ENCODE peak calls at places on chromosome 13, in ten cellular contexts. U is heart right ventricle, M is fibroblast of lung, R is cardiac muscle cell, V is GM23248, Y is AG04450, C is dorsolateral prefrontal cortex, L is aorta, H is stomach, K is Peyer's patch. N is an unnamed sample. For H3K27me3, the result is how much of the 10 kb centered on the place peaks cover.

GRCh38 chr13:51585696-51586095 is 1.4 kb downstream of the WDFY2 start:
- DNase-seq in R (no peak), L (no peak), K (no peak), M (peak), H (no peak), V (peak), Y (no peak), C (no peak), U (no peak), N (no peak)

GRCh38 chr13:92224825-92225224 is 826.4 kb downstream of the GPC5 start:
- DNase-seq in K (no peak), Y (no peak), C (no peak), U (no peak), V (no peak), R (no peak), L (no peak), M (no peak), H (no peak), N (no peak)

GRCh38 chr13:65090191-65090590 is 2139.9 kb downstream of the PCDH9 start:
- DNase-seq in V (no peak), Y (no peak), R (no peak), U (no peak), M (peak), L (no peak), H (no peak), C (no peak), K (no peak), N (no peak)

GRCh38 chr13:59776924-59777690 is 386.6 kb downstream of the DIAPH3 start:
- DNase-seq in U (no peak), L (no peak), Y (peak), R (no peak), M (peak), H (no peak), K (no peak), V (peak), C (no peak), N (no peak)

GRCh38 chr13:76725211-76725610 is 161.0 kb downstream of the KCTD12 start:
- DNase-seq in L (no peak), K (no peak), C (no peak), V (peak), H (no peak), R (no peak), M (peak), Y (no peak), U (no peak), N (no peak)

GRCh38 chr13:48258002-48258401 is 25.0 kb downstream of the ITM2B start:
- DNase-seq in C (no peak), L (no peak), K (no peak), Y (no peak), H (no peak), M (no peak), R (no peak), U (no peak), V (no peak), N (no peak)

GRCh38 chr13:45511310-45512147 is 46.8 kb downstream of the COG3 start:
- DNase-seq in K (no peak), V (peak), M (peak), H (no peak), C (no peak), L (no peak), Y (peak), U (peak), R (peak), N (no peak)

GRCh38 chr13:20633802-20634201 is 66.8 kb downstream of the IFT88 start:
- DNase-seq in V (no peak), C (no peak), M (no peak), K (no peak), R (no peak), L (no peak), H (no peak), U (no peak), Y (no peak), N (no peak)

GRCh38 chr13:73310366-73310765 is 251.6 kb downstream of the KLF5 start:
- DNase-seq in Y (no peak), R (no peak), C (no peak), M (no peak), L (no peak), K (no peak), U (no peak), V (no peak), H (no peak), N (no peak)

GRCh38 chr13:103282571-103283450 is 216.6 kb upstream of the SLC10A2 start:
- DNase-seq in C (no peak), K (no peak), R (peak), M (peak), Y (peak), V (peak), H (no peak), L (no peak), U (no peak), N (peak)

GRCh38 chr13:73451120-73452029 is 392.6 kb downstream of the KLF5 start:
- DNase-seq in L (no peak), H (no peak), V (no peak), C (no peak), Y (no peak), K (no peak), R (no peak), U (no peak), M (no peak), N (no peak)

GRCh38 chr13:35876601-35877000 is 254.6 kb downstream of the DCLK1 start:
- DNase-seq in K (no peak), R (no peak), U (no peak), M (peak), Y (no peak), H (no peak), V (peak), C (no peak), L (no peak), N (no peak)

GRCh38 chr13:21364357-21364756 is 94.7 kb downstream of the ZDHHC20 start:
- DNase-seq in V (no peak), U (no peak), C (no peak), K (no peak), L (no peak), Y (no peak), M (no peak), H (no peak), R (no peak), N (no peak)

GRCh38 chr13:112803422-112803821 is 113.6 kb downstream of the ATP11A start:
- DNase-seq in L (no peak), M (no peak), H (no peak), R (no peak), C (no peak), K (no peak), Y (no peak), V (no peak), U (no peak), N (no peak)

GRCh38 chr13:58804832-58805231 is 1173.3 kb downstream of the PCDH17 start:
- DNase-seq in M (no peak), Y (no peak), K (no peak), H (no peak), C (no peak), R (no peak), V (no peak), U (no peak), L (no peak), N (no peak)

GRCh38 chr13:23889598-23890224 is 511 bp upstream of the MIPEP start:
- DNase-seq in L (no peak), H (no peak), M (peak), C (no peak), U (no peak), Y (no peak), K (no peak), R (peak), V (peak), N (no peak)

GRCh38 chr13:81582381-81582780 is 1241.5 kb upstream of the SPRY2 start:
- DNase-seq in R (no peak), Y (no peak), H (no peak), C (no peak), V (no peak), U (no peak), L (no peak), K (no peak), M (no peak), N (no peak)

GRCh38 chr13:45482571-45483173 is 17.9 kb downstream of the COG3 start:
- DNase-seq in U (no peak), Y (no peak), H (no peak), K (no peak), L (no peak), C (no peak), R (no peak), M (peak), V (peak), N (no peak)

GRCh38 chr13:75194717-75195116 is 287.3 kb downstream of the TBC1D4 start:
- DNase-seq in R (no peak), V (no peak), U (peak), Y (no peak), C (no peak), L (no peak), K (no peak), H (no peak), M (no peak), N (no peak)

GRCh38 chr13:114225610-114226009 is 9.1 kb upstream of the CDC16 start:
- DNase-seq in K (no peak), V (no peak), L (no peak), M (no peak), R (no peak), H (no peak), C (no peak), U (no peak), Y (no peak), N (no peak)

GRCh38 chr13:28313579-28313978 is 175.2 kb downstream of the PAN3 start:
- DNase-seq in U (no peak), M (peak), K (no peak), Y (no peak), V (peak), C (no peak), H (no peak), L (no peak), R (no peak), N (no peak)

GRCh38 chr13:103275079-103275478 is 208.9 kb upstream of the SLC10A2 start:
- DNase-seq in R (no peak), K (no peak), V (no peak), U (no peak), M (no peak), C (no peak), H (no peak), L (no peak), Y (no peak), N (no peak)

GRCh38 chr13:84894749-84895148 is 904.5 kb downstream of the SLITRK6 start:
- DNase-seq in V (no peak), Y (no peak), L (no peak), K (no peak), R (no peak), H (no peak), U (no peak), C (no peak), M (no peak), N (no peak)

GRCh38 chr13:113520571-113520970 is 30.1 kb upstream of the DCUN1D2 start:
- DNase-seq in L (no peak), H (no peak), V (no peak), K (no peak), R (no peak), M (no peak), Y (no peak), C (no peak), U (no peak), N (peak)

GRCh38 chr13:51821666-51822065 is 17.7 kb upstream of the DHRS12 start:
- DNase-seq in R (no peak), H (no peak), C (no peak), M (no peak), L (no peak), V (no peak), U (no peak), K (no peak), Y (no peak), N (no peak)

DNA sequence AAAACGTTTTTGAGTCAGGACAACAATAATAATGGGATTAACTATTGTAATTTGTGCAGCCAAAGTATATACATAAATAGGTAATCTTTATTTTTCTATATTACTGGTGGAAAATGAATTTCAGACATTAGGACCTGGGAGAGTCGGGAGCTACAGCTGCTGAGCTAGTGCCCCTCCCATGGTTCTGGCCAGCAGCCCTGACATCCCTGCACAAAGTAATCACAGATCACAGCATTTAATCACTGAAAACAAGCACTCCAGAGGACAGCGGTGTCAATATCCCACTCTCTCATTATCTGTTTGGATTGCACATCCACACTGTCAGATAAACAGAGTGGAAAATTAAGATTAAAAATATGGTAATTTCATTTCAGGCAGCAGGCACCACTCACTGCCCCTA is 254.0 kb upstream of the SOX21 start:
- DNase-seq in M (no peak), R (no peak), Y (no peak), C (no peak), H (no peak), U (no peak), K (no peak), V (no peak), L (no peak), N (no peak)
- H3K27me3 ChIP-seq in M (under half), R (half or more), Y (half or more), C (under half), H (under half), U (under half), K (under half), V (half or more), L (under half), N (half or more)

DNA sequence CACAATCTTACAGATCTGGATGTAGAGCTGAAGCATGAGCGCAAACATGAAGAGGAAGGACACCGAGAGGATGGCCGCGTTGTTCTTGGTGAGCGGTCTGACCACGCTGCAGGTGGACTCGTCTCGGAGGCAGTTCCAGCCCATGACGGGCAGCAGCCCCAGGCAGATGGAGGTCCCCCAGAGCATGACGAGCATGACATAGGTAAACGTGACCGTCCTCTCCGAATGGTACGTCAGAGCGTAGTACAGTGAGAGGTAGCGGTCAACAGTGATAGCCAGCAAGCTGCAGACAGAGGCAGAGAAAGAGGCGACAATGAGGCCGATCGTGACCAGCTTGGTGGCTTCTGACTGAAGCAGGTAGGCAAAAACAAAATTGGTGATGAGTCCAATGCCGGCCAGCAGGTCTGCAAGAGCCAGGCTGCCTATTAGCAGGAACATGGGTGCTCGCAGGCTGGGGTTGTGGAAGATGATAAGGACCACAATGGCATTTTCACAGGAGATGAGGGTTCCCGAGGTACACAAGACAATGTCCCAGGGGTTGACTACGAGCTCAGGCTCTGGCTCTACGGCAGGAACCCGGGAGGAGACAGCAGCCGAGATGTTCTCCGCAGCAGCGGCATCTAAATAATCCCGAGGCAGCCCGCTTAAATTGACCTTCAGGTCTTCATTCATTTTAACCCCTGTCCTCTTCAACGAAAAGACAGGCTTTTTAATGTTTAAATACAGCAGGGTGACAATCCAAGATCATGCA is 1.3 kb downstream of the GPR12 start:
- DNase-seq in V (no peak), C (no peak), R (no peak), U (no peak), H (no peak), K (no peak), M (no peak), Y (no peak), L (no peak), N (no peak)
- H3K27me3 ChIP-seq in V (half or more), C (under half), R (half or more), U (under half), H (under half), K (under half), M (under half), Y (under half), L (under half), N (half or more)

GRCh38 chr13:30120133-30120822 is 187.1 kb downstream of the KATNAL1 start:
- DNase-seq in H (no peak), M (no peak), K (no peak), R (no peak), L (no peak), U (no peak), V (no peak), Y (no peak), C (no peak), N (no peak)
- H3K27me3 ChIP-seq in H (under half), M (under half), K (under half), R (under half), L (under half), U (under half), V (under half), Y (under half), C (under half), N (under half)

DNA sequence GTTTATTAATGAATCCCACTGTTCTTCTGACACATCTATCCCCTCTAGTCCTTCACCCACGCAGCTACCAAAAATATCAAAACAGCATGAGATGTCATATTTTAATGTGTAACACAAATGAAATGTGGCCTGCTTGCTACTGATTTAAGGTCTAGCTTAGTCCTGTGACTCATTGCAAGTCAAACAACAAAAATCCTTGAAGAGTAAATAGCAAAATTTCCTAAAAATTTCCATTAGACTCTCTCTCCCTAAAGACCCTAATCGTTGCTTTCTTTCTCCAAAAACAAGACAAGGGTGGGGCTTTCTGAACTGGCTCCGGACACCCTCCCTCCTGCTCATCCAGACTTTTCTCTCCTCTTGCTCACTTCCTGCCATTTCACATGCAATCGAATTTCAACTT is 99.9 kb upstream of the IPO5 start:
- DNase-seq in C (no peak), M (peak), R (no peak), L (no peak), Y (no peak), V (peak), H (no peak), U (no peak), K (no peak), N (no peak)
- H3K27me3 ChIP-seq in C (under half), M (under half), R (under half), L (under half), Y (under half), V (under half), H (under half), U (under half), K (under half), N (under half)